ENCODE peak calls at places on chromosomes 6 and 20, in six cellular contexts. A is astrocyte of the spinal cord, P is cardiac muscle cell, K is fibroblast of lung, M is brain microvascular endothelial cell, I is IMR-90. R is an unnamed sample.

GRCh38 chr20:56393133-56393472 is 658 bp downstream of the CSTF1 start:
- DNase-seq in A (peak; percentile 19), P (no peak), K (no peak), M (no peak), I (no peak), R (peak; percentile 13)

GRCh38 chr6:27684264-27685211 is 211.6 kb upstream of the ZNF184 start:
- DNase-seq in A (peak; percentile 82), P (peak; percentile 26), K (peak; percentile 92), M (peak; percentile 94), I (peak; percentile 76), R (peak; percentile 68)

GRCh38 chr6:29510202-29510601 is 22.4 kb upstream of the MAS1L start:
- DNase-seq in A (peak; percentile 3), P (peak; percentile 1), K (no peak), M (no peak), I (no peak), R (no peak)

GRCh38 chr20:53003420-53003819 is 31.3 kb downstream of the TSHZ2 start:
- DNase-seq in A (peak; percentile 14), P (no peak), K (peak; percentile 95), M (no peak), I (no peak), R (no peak)

GRCh38 chr20:59938221-59938620 is 1.9 kb downstream of the PPP1R3D start:
- DNase-seq in A (peak; percentile 35), P (no peak), K (peak; percentile 50), M (peak; percentile 21), I (peak; percentile 68), R (peak; percentile 50)

GRCh38 chr6:98836025-98836961 is 1.9 kb downstream of the POU3F2 start:
- DNase-seq in A (no peak), P (no peak), K (no peak), M (no peak), I (no peak), R (no peak)

GRCh38 chr6:135938588-135939215 is 87.2 kb downstream of the PDE7B start:
- DNase-seq in A (peak; percentile 65), P (no peak), K (peak; percentile 47), M (peak; percentile 67), I (peak; percentile 43), R (peak; percentile 85)

GRCh38 chr20:37384683-37385174 is 38.8 kb downstream of the SRC start:
- DNase-seq in A (peak; percentile 25), P (peak; percentile 74), K (peak; percentile 43), M (peak; percentile 18), I (peak; percentile 38), R (peak; percentile 52)

GRCh38 chr6:44411141-44411540 is 23.6 kb downstream of the CDC5L start:
- DNase-seq in A (no peak), P (no peak), K (no peak), M (no peak), I (peak; percentile 18), R (peak; percentile 18)

GRCh38 chr20:38842017-38842416 is 36.5 kb downstream of the PPP1R16B start:
- DNase-seq in A (no peak), P (no peak), K (no peak), M (no peak), I (no peak), R (no peak)

GRCh38 chr6:134821397-134821796 is 128.5 kb downstream of the ALDH8A1 start:
- DNase-seq in A (peak; percentile 24), P (no peak), K (no peak), M (no peak), I (no peak), R (no peak)

GRCh38 chr20:16476032-16476431 is 97.2 kb downstream of the KIF16B start:
- DNase-seq in A (peak; percentile 73), P (peak; percentile 41), K (peak; percentile 30), M (peak; percentile 19), I (peak; percentile 62), R (peak; percentile 73)

GRCh38 chr6:34657307-34657978 is 39.1 kb downstream of the ILRUN start:
- DNase-seq in A (peak; percentile 92), P (peak; percentile 29), K (peak; percentile 85), M (peak; percentile 73), I (peak; percentile 89), R (peak; percentile 91)

GRCh38 chr20:50337521-50338466 is 147.2 kb downstream of the CEBPB start:
- DNase-seq in A (no peak), P (no peak), K (no peak), M (no peak), I (no peak), R (no peak)

GRCh38 chr20:50339196-50339901 is 148.7 kb downstream of the CEBPB start:
- DNase-seq in A (peak; percentile 45), P (no peak), K (peak; percentile 86), M (no peak), I (peak; percentile 69), R (peak; percentile 62)

GRCh38 chr20:50340586-50340985 is 150.0 kb downstream of the CEBPB start:
- DNase-seq in A (no peak), P (no peak), K (no peak), M (no peak), I (no peak), R (no peak)

GRCh38 chr20:50336631-50337030 is 146.0 kb downstream of the CEBPB start:
- DNase-seq in A (no peak), P (no peak), K (peak; percentile 19), M (no peak), I (peak; percentile 29), R (no peak)

GRCh38 chr20:50338479-50339195 is 148.0 kb downstream of the CEBPB start:
- DNase-seq in A (peak; percentile 55), P (peak; percentile 55), K (peak; percentile 67), M (no peak), I (peak; percentile 23), R (no peak)
- H3K4me3 ChIP-seq in A (no peak overlapping the region), P (no peak overlapping the region), K (no peak overlapping the region), M (no peak overlapping the region), I (no peak overlapping the region), R (no peak overlapping the region)

DNA sequence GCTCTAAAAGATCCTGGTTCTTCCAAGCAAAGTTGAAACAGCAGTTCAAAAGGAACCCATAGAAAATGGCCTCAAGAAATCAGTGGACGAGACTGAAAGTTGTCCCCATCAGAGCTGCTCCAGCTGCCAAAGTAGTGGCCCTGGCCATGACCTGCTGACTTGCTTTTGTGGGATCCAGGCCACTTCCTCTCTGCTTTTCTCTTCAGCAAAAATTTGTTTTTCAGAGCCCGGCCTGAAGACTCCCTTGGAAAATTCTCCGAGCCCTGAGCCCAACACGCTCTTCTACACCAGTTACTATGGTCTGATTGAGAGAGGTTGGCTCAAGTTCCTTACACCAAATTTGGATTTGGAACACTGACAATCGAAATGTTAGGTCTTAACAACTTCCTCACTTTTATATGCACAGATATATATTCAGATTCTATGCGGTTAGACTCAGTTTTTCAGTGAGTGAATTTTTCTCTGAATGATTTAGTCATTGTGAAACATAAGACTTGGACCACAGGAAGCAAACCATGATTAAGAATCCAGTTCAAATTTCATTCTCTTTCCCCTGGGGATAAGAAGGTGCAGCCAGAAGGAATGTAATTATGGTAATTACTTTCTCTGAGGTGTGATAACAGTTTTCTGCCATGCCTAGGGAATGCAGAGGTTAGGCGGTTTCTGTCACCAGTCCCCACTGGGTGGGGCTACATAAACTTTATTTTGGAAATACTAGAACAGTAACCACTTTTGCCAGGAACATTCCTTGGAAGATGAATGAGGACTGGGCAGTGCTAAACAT is 365.3 kb downstream of the SYNE1 start:
- DNase-seq in A (peak; percentile 74), P (no peak), K (peak; percentile 92), M (peak; percentile 12), I (peak; percentile 34), R (peak; percentile 74)
- TF ChIP-seq CTCF in A (no peak), P (no peak), K (no peak), M (no peak), I (no peak), R (no peak)

DNA sequence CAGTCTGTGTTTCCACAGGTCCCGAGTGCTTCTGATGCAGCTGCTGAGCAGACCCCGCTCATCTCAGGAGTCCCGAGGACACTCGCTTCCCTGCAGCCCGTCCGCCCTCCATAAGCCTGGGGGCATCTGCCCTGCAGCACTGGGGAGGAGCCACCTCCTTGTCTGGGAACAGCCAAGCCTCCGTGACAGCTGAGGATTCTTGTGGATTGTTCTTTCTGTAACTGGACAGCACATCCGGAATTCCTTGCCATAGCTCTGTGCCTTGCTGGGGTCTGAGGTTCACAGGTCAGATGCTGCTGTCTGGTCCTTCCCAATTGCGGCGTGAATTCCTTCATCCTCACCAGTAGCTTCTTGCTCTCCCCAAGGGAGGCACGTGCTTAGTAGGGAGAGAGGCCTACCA is 38.4 kb upstream of the FNDC1 start:
- DNase-seq in A (no peak), P (no peak), K (no peak), M (no peak), I (no peak), R (no peak)
- H3K4me3 ChIP-seq in A (no peak overlapping the region), P (no peak overlapping the region), K (no peak overlapping the region), M (no peak overlapping the region), I (no peak overlapping the region), R (no peak overlapping the region)

GRCh38 chr20:219290-220115 is 7.6 kb upstream of the DEFB129 start:
- DNase-seq in A (no peak), P (peak; percentile 6), K (peak; percentile 0), M (peak; percentile 12), I (peak; percentile 7), R (peak; percentile 28)
- TF ChIP-seq CTCF in A (peak; percentile 15), P (peak; percentile 23), K (peak; percentile 28), M (peak; percentile 43), I (peak; percentile 43), R (peak; percentile 23)

DNA sequence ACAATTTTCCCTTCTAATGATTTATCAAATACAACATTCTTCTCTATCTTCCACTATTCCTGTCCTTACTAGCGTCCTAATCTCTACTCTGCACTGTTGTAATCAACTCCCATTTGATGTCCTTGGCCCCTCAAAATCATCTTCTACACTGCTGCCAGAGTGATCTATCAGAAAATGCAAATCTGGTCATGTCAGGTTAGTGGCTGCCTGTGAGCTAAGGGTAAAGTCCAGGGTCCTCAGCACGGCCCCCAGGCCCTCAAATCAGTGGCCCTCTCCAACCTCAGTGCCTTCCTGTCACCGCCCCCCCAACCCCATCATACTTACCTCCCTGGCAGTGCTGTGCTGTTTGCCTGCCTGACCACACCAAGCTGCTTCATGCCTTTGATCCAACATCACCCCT is 3.8 kb downstream of the LYRM4 start:
- DNase-seq in A (no peak), P (no peak), K (no peak), M (no peak), I (no peak), R (no peak)
- H3K4me3 ChIP-seq in A (no peak overlapping the region), P (no peak overlapping the region), K (no peak overlapping the region), M (no peak overlapping the region), I (no peak overlapping the region), R (no peak overlapping the region)